ENCODE peak calls at places on chromosome 4, in eight cellular contexts. I, T, E, H, L, O, W and K are unnamed samples.

GRCh38 chr4:158534727-158535126 is 13.0 kb downstream of the RXFP1 start:
- DNase-seq in I (no peak), T (no peak), E (no peak), H (no peak), L (no peak), O (no peak), W (no peak), K (no peak)

GRCh38 chr4:129899849-129900248 is 803.9 kb downstream of the C4orf33 start:
- DNase-seq in I (no peak), T (no peak), E (no peak), H (no peak), L (no peak), O (no peak), W (no peak), K (no peak)

GRCh38 chr4:127055349-127055748 is 577.4 kb upstream of the INTU start:
- DNase-seq in I (no peak), T (no peak), E (no peak), H (no peak), L (no peak), O (peak), W (no peak), K (no peak)

GRCh38 chr4:17197070-17197469 is 298.6 kb upstream of the LDB2 start:
- DNase-seq in I (no peak), T (no peak), E (no peak), H (no peak), L (no peak), O (no peak), W (no peak), K (no peak)

GRCh38 chr4:55080174-55080865 is 45.1 kb downstream of the KDR start:
- DNase-seq in I (no peak), T (no peak), E (no peak), H (no peak), L (no peak), O (peak), W (no peak), K (no peak)

GRCh38 chr4:124304936-124305335 is 407.6 kb downstream of the ANKRD50 start:
- DNase-seq in I (no peak), T (no peak), E (peak), H (no peak), L (no peak), O (no peak), W (no peak), K (no peak)

GRCh38 chr4:106594291-106594952 is 225.8 kb upstream of the GIMD1 start:
- DNase-seq in I (no peak), T (no peak), E (peak), H (no peak), L (no peak), O (peak), W (no peak), K (no peak)

GRCh38 chr4:6549890-6550620 is 24.9 kb upstream of the MAN2B2 start:
- DNase-seq in I (no peak), T (no peak), E (no peak), H (no peak), L (no peak), O (no peak), W (no peak), K (no peak)

GRCh38 chr4:6824772-6825402 is 42.4 kb downstream of the KIAA0232 start:
- DNase-seq in I (no peak), T (no peak), E (peak), H (no peak), L (no peak), O (no peak), W (no peak), K (no peak)

GRCh38 chr4:144591401-144591800 is 54.6 kb upstream of the HHIP start:
- DNase-seq in I (no peak), T (no peak), E (peak), H (peak), L (no peak), O (peak), W (no peak), K (no peak)

GRCh38 chr4:57243071-57243470 is 132.9 kb upstream of the IGFBP7 start:
- DNase-seq in I (no peak), T (no peak), E (no peak), H (no peak), L (no peak), O (no peak), W (no peak), K (no peak)

GRCh38 chr4:89661490-89661889 is 175.5 kb downstream of the SNCA start:
- DNase-seq in I (no peak), T (no peak), E (peak), H (no peak), L (no peak), O (peak), W (no peak), K (no peak)

GRCh38 chr4:88765729-88766128 is 68.1 kb upstream of the NAP1L5 start:
- DNase-seq in I (no peak), T (no peak), E (peak), H (no peak), L (no peak), O (peak), W (no peak), K (no peak)

GRCh38 chr4:179695175-179695574 is 2252.9 kb upstream of the AGA start:
- DNase-seq in I (no peak), T (no peak), E (peak), H (no peak), L (no peak), O (no peak), W (no peak), K (no peak)

GRCh38 chr4:7506119-7506518 is 71.4 kb upstream of the PSAPL1 start:
- DNase-seq in I (no peak), T (no peak), E (no peak), H (no peak), L (no peak), O (no peak), W (no peak), K (no peak)

GRCh38 chr4:25590171-25590570 is 65.5 kb upstream of the SLC34A2 start:
- DNase-seq in I (no peak), T (no peak), E (no peak), H (no peak), L (no peak), O (peak), W (no peak), K (no peak)

GRCh38 chr4:48396043-48396442 is 54.7 kb downstream of the SLAIN2 start:
- DNase-seq in I (no peak), T (no peak), E (no peak), H (no peak), L (no peak), O (no peak), W (no peak), K (no peak)

GRCh38 chr4:7328913-7329638 is 105.7 kb downstream of the PSAPL1 start:
- DNase-seq in I (no peak), T (no peak), E (peak), H (no peak), L (no peak), O (peak), W (no peak), K (no peak)

GRCh38 chr4:2172161-2172560 is 69.8 kb downstream of the HAUS3 start:
- DNase-seq in I (no peak), T (no peak), E (no peak), H (no peak), L (no peak), O (no peak), W (no peak), K (no peak)

GRCh38 chr4:7807351-7807921 is 132.2 kb downstream of the AFAP1 start:
- DNase-seq in I (no peak), T (no peak), E (peak), H (no peak), L (no peak), O (no peak), W (no peak), K (no peak)

GRCh38 chr4:83109480-83110221 is 4.9 kb downstream of the PLAC8 start:
- DNase-seq in I (no peak), T (no peak), E (no peak), H (peak), L (peak), O (peak), W (no peak), K (peak)

GRCh38 chr4:173763374-173763773 is 233.3 kb upstream of the HAND2 start:
- DNase-seq in I (no peak), T (no peak), E (no peak), H (no peak), L (no peak), O (no peak), W (no peak), K (no peak)

GRCh38 chr4:7073526-7074390 is 5.9 kb upstream of the GRPEL1 start:
- DNase-seq in I (peak), T (peak), E (peak), H (peak), L (no peak), O (peak), W (no peak), K (peak)

GRCh38 chr4:128630881-128631280 is 178.6 kb upstream of the JADE1 start:
- DNase-seq in I (no peak), T (no peak), E (no peak), H (no peak), L (no peak), O (peak), W (no peak), K (no peak)

GRCh38 chr4:124499266-124499665 is 213.3 kb downstream of the ANKRD50 start:
- DNase-seq in I (no peak), T (no peak), E (no peak), H (peak), L (no peak), O (no peak), W (no peak), K (no peak)

GRCh38 chr4:26619784-26620183 is 35.9 kb downstream of the TBC1D19 start:
- DNase-seq in I (no peak), T (no peak), E (peak), H (no peak), L (no peak), O (peak), W (no peak), K (no peak)

GRCh38 chr4:10047967-10048366 is 26.7 kb upstream of the SLC2A9 start:
- DNase-seq in I (no peak), T (no peak), E (no peak), H (no peak), L (no peak), O (no peak), W (no peak), K (no peak)

GRCh38 chr4:163251204-163251603 is 81.2 kb downstream of the NPY1R start:
- DNase-seq in I (no peak), T (no peak), E (no peak), H (no peak), L (no peak), O (no peak), W (no peak), K (no peak)

GRCh38 chr4:113701156-113701555 is 60.4 kb downstream of the CAMK2D start:
- DNase-seq in I (no peak), T (no peak), E (no peak), H (no peak), L (no peak), O (no peak), W (no peak), K (no peak)

GRCh38 chr4:145840162-145840768 is 98.4 kb downstream of the ZNF827 start:
- DNase-seq in I (peak), T (no peak), E (peak), H (peak), L (no peak), O (peak), W (no peak), K (peak)

GRCh38 chr4:47213971-47214370 is 182.6 kb downstream of the GABRB1 start:
- DNase-seq in I (no peak), T (no peak), E (peak), H (no peak), L (no peak), O (peak), W (no peak), K (no peak)